ENCODE peak calls at places on chromosome 7, in four cellular contexts. R is neural progenitor cell; J is CD8-positive, alpha-beta memory T cell; Y is colonic mucosa. G is an unnamed sample. For H3K27me3, the result is how much of the 10 kb centered on the place peaks cover.

GRCh38 chr7:101245147-101245668 is 327 bp upstream of the FIS1 start:
- DNase-seq in R (no peak), J (no peak), Y (no peak), G (no peak)

GRCh38 chr7:6294839-6295238 is 22.4 kb upstream of the CYTH3 start:
- DNase-seq in R (no peak), J (no peak), Y (no peak), G (no peak)

GRCh38 chr7:519429-519973 is at the start of gene PDGFA:
- DNase-seq in R (peak), J (no peak), Y (no peak), G (no peak)

GRCh38 chr7:48300301-48300700 is 129.0 kb downstream of the ABCA13 start:
- DNase-seq in R (no peak), J (no peak), Y (no peak), G (no peak)

GRCh38 chr7:28807396-28807994 is 150.6 kb downstream of the TRIL start:
- DNase-seq in R (no peak), J (no peak), Y (no peak), G (no peak)

GRCh38 chr7:102888561-102889233 is 24.1 kb upstream of the LRRC17 start:
- DNase-seq in R (no peak), J (no peak), Y (no peak), G (no peak)

GRCh38 chr7:49791089-49791741 is 17.8 kb downstream of the VWC2 start:
- DNase-seq in R (peak), J (no peak), Y (peak), G (no peak)

GRCh38 chr7:75876126-75876881 is 2.5 kb upstream of the RHBDD2 start:
- DNase-seq in R (no peak), J (no peak), Y (no peak), G (no peak)

GRCh38 chr7:102439963-102440795 is 6.8 kb downstream of the ORAI2 start:
- DNase-seq in R (peak), J (no peak), Y (no peak), G (no peak)

GRCh38 chr7:155808551-155809331 is 3.5 kb downstream of the SHH start:
- DNase-seq in R (peak), J (no peak), Y (peak), G (no peak)
- H3K27me3 ChIP-seq in R (half or more), J (under half), Y (half or more), G (half or more)

GRCh38 chr7:149834601-149835000 is 3.6 kb upstream of the ZNF862 start:
- DNase-seq in R (no peak), J (no peak), Y (no peak), G (no peak)

GRCh38 chr7:149831730-149832219 is 6.4 kb upstream of the ZNF862 start:
- DNase-seq in R (no peak), J (no peak), Y (no peak), G (no peak)

GRCh38 chr7:149830997-149831729 is 7.0 kb upstream of the ZNF862 start:
- DNase-seq in R (peak), J (no peak), Y (no peak), G (no peak)

GRCh38 chr7:149833495-149834130 is 4.6 kb upstream of the ZNF862 start:
- DNase-seq in R (no peak), J (no peak), Y (no peak), G (no peak)

DNA sequence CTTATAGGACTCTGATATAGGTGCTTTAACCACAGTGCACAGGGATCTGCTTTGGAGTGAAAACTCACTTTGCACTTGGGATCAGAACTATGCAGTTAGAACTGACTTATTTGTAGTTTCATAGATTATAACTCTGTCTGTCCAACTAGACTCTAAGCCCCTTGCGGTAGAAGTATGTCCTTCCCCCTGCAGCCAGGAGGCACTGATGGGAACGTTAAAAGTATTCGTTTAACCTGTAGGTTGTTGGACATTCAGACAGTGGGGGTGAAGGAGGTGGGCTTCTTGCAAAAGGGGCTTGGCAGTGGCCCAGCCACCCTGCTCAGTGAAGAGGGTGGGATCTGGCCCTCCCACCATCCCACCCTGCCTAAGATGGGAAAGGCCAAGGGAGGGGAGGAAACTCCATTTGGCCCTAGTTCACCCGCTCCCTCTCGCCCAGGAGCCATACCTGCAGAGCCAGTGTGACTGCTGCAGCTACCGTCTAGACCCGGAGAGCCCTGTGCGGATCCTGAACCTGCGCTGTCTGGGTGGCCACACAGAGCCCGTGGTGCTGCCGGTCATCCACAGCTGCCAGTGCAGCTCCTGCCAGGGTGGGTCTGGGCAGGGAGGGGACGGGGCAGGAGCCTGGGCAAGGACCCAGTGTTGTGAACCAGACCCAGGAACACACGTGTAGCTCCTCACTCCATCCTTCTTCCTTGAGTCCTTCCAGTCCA is 5.7 kb upstream of the ZNF862 start:
- DNase-seq in R (no peak), J (no peak), Y (no peak), G (no peak)
- H3K27me3 ChIP-seq in R (under half), J (under half), Y (under half), G (under half)

GRCh38 chr7:47083476-47084250 is 498.2 kb downstream of the TNS3 start:
- DNase-seq in R (no peak), J (no peak), Y (no peak), G (no peak)
- H3K27me3 ChIP-seq in R (under half), J (under half), Y (under half), G (under half)

GRCh38 chr7:37925620-37926019 is 5.2 kb downstream of the EPDR1 start:
- DNase-seq in R (no peak), J (no peak), Y (no peak), G (no peak)
- H3K27me3 ChIP-seq in R (under half), J (under half), Y (under half), G (under half)